ENCODE peak calls at places on chromosomes 11 and 22, in ten cellular contexts. U is lower lobe of right lung, Y is prostate gland, M is astrocyte, V is PC-3, T is pancreas, W is K562, K is heart left ventricle, G is psoas muscle, B is heart right ventricle. L is an unnamed sample. For H3K4me1, the result is how much of the 10 kb centered on the place peaks cover.

GRCh38 chr11:13336246-13336873 is 58.8 kb downstream of the BMAL1 start:
- DNase-seq in K (no peak), B (no peak), M (peak), V (no peak), Y (no peak), T (no peak), U (no peak), G (no peak), W (no peak), L (no peak)

GRCh38 chr11:9533736-9534473 is 39.6 kb upstream of the WEE1 start:
- DNase-seq in V (no peak), B (no peak), Y (no peak), W (no peak), U (no peak), T (no peak), K (no peak), G (no peak), M (peak), L (no peak)

GRCh38 chr11:43269229-43269928 is 42.4 kb upstream of the API5 start:
- DNase-seq in G (no peak), U (no peak), V (no peak), Y (no peak), M (no peak), T (no peak), K (no peak), B (peak), W (no peak), L (no peak)

GRCh38 chr11:100847696-100848216 is 160.7 kb downstream of the ARHGAP42 start:
- DNase-seq in Y (no peak), T (no peak), B (no peak), U (no peak), W (no peak), M (no peak), K (no peak), G (no peak), V (no peak), L (no peak)

GRCh38 chr11:60699282-60699681 is at the start of gene MS4A8:
- DNase-seq in M (no peak), T (no peak), K (no peak), V (no peak), Y (no peak), W (no peak), G (no peak), B (no peak), U (no peak), L (no peak)

GRCh38 chr22:44822479-44822878 is 70.1 kb downstream of the ARHGAP8 start:
- DNase-seq in K (no peak), Y (no peak), U (no peak), W (no peak), G (no peak), B (no peak), T (peak), M (no peak), V (no peak), L (no peak)

GRCh38 chr22:42074153-42074750 is at the start of gene PHETA2:
- DNase-seq in G (peak), B (no peak), Y (no peak), K (peak), V (no peak), T (peak), U (peak), M (no peak), W (no peak), L (peak)

GRCh38 chr11:783581-784015 is 6.3 kb downstream of the CEND1 start:
- DNase-seq in U (peak), W (no peak), B (peak), T (peak), M (peak), K (peak), Y (peak), G (peak), V (peak), L (no peak)

GRCh38 chr11:102846292-102846691 is 2.9 kb upstream of the MMP3 start:
- DNase-seq in M (peak), Y (no peak), W (no peak), K (no peak), G (no peak), V (peak), T (no peak), B (no peak), U (no peak), L (peak)

GRCh38 chr22:17808688-17809403 is 34.6 kb upstream of the BID start:
- DNase-seq in Y (no peak), T (peak), M (no peak), G (no peak), K (no peak), U (no peak), V (no peak), W (no peak), B (no peak), L (no peak)

GRCh38 chr11:128422576-128423370 is 164.6 kb downstream of the ETS1 start:
- DNase-seq in Y (no peak), G (peak), W (no peak), M (no peak), K (peak), B (peak), V (no peak), T (peak), U (peak), L (no peak)

GRCh38 chr11:33690290-33691050 is 10.2 kb downstream of the C11orf91 start:
- DNase-seq in Y (no peak), B (peak), K (peak), G (peak), U (no peak), V (peak), T (no peak), W (no peak), M (peak), L (peak)

GRCh38 chr11:1197431-1197885 is 25.4 kb upstream of the MUC5B start:
- DNase-seq in T (no peak), M (no peak), U (peak), Y (no peak), W (no peak), B (peak), G (peak), V (no peak), K (no peak), L (no peak)

GRCh38 chr22:32572741-32573140 is 98.1 kb downstream of the FBXO7 start:
- DNase-seq in V (no peak), W (peak), B (no peak), Y (no peak), M (no peak), G (no peak), U (no peak), T (no peak), K (no peak), L (no peak)

GRCh38 chr11:69398529-69399492 is 82.7 kb upstream of the LINC01488 start:
- DNase-seq in B (no peak), M (peak), K (no peak), U (no peak), W (no peak), V (no peak), G (no peak), Y (no peak), T (peak), L (peak)

GRCh38 chr22:37442537-37442936 is 15.3 kb upstream of the ELFN2 start:
- DNase-seq in Y (no peak), G (no peak), B (no peak), W (no peak), U (no peak), M (peak), V (peak), T (no peak), K (no peak), L (no peak)

GRCh38 chr11:27754035-27755017 is 54.1 kb upstream of the BDNF start:
- DNase-seq in V (peak), U (no peak), Y (no peak), B (no peak), G (no peak), M (peak), K (no peak), T (no peak), W (no peak), L (no peak)

GRCh38 chr22:42683599-42684283 is 34.5 kb upstream of the CYB5R3 start:
- DNase-seq in Y (no peak), G (peak), V (no peak), T (no peak), W (no peak), K (peak), M (no peak), B (peak), U (no peak), L (no peak)

GRCh38 chr11:65540290-65541092 is 15.6 kb downstream of the SCYL1 start:
- DNase-seq in B (peak), Y (peak), V (peak), W (peak), K (peak), T (peak), G (peak), U (peak), M (peak), L (peak)

GRCh38 chr11:104319396-104319795 is 155.4 kb upstream of the PDGFD start:
- DNase-seq in W (no peak), Y (no peak), U (no peak), M (no peak), B (no peak), G (no peak), T (no peak), K (no peak), V (no peak), L (no peak)

GRCh38 chr11:2463766-2464277 is 19.0 kb downstream of the KCNQ1 start:
- DNase-seq in V (no peak), W (no peak), T (no peak), B (peak), M (no peak), G (no peak), U (no peak), Y (no peak), K (peak), L (no peak)

GRCh38 chr11:118291453-118291852 is 13.1 kb upstream of the CD3E start:
- DNase-seq in B (no peak), T (no peak), W (no peak), K (no peak), V (peak), M (no peak), U (no peak), G (no peak), Y (no peak), L (peak)

GRCh38 chr11:123682976-123683375 is 28.6 kb upstream of the SCN3B start:
- DNase-seq in V (no peak), U (no peak), M (no peak), T (no peak), W (no peak), B (no peak), G (no peak), K (no peak), Y (no peak), L (no peak)

GRCh38 chr11:12746593-12747097 is 72.4 kb downstream of the TEAD1 start:
- DNase-seq in M (peak), U (peak), V (peak), B (peak), Y (no peak), G (peak), K (peak), T (peak), W (peak), L (peak)

GRCh38 chr11:20055312-20055711 is 105.0 kb downstream of the DBX1 start:
- DNase-seq in G (no peak), K (no peak), U (no peak), B (no peak), V (no peak), Y (no peak), W (no peak), M (no peak), T (no peak), L (peak)

GRCh38 chr11:125188021-125188420 is 23.5 kb downstream of the PKNOX2 start:
- DNase-seq in Y (no peak), K (no peak), B (no peak), M (peak), W (no peak), V (no peak), U (no peak), G (no peak), T (no peak), L (peak)

DNA sequence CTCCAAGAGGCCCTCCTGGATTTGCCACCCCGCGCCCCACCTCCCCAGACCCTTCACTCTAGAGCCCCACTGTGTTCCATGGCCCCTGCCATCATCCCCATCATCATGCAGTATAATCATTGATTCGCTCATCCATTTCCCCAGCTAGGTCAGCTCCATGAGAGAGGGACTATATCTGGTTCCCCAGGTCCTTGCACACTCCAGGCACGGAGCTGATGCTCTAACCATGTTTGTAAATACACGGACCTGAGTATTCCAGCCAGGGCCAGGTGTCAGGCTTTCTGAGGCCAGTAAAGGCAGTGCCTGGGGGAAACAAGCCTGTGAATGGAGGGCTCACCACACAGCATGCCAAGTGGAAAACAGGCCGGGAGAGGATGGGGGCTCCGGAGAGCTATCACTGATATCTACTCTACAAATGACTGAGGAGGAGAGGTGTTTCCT is 27.1 kb upstream of the OAF start:
- DNase-seq in V (no peak), T (no peak), W (no peak), M (no peak), U (no peak), Y (no peak), K (no peak), G (no peak), B (no peak), L (no peak)
- H3K4me1 ChIP-seq in V (under half), T (half or more), W (under half), M (under half), U (under half), Y (under half), K (half or more), G (under half), B (under half), L (under half)

DNA sequence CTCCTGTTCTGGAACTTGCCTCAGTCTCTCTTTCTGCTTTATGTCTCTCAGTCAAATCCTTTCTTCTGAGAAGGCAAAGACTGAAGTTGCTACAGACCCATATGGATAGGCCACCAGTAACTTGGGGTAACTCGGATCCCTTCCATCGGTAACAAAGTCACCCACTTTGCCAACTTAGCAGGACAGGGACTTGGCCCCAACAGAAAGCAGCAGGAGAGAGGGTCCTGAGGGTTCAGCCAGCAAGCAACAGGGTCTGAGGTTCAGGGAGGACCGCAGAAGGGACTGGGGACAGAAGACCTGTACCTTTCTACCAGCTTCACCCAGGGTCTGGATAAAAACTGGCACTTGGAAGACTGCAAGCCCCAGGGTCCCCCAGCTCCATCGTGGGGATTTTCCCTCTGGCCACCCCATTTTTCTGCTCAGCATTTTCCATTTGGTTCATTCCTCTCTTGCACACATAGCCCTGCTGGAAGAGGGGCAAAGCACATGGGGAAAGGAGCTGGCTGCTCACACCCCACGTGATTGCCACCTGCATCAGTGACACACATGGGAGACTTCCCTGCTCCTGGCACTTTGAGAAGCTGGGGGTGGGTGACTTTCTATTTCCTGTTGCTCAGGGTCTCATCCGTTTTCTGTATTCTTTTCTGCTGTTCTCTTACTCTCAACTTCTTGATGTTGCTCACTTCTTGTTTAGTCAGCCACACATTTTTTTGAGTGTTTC is 34.6 kb upstream of the GNAZ start:
- DNase-seq in G (no peak), T (no peak), K (no peak), U (no peak), M (no peak), W (peak), V (no peak), B (no peak), Y (no peak), L (no peak)
- H3K27ac ChIP-seq in G (no peak), T (no peak), K (no peak), U (no peak), M (no peak), W (no peak), V (no peak), B (no peak), Y (no peak), L (no peak)

GRCh38 chr11:3959015-3959917 is 103.8 kb downstream of the STIM1 start:
- DNase-seq in V (peak), W (peak), B (no peak), T (no peak), Y (no peak), U (no peak), K (no peak), M (peak), G (no peak), L (peak)
- TF ChIP-seq CTCF in V (peak), W (peak), B (no peak), T (no peak), Y (no peak), U (no peak), K (no peak), M (peak), G (peak), L (peak)

GRCh38 chr11:17597770-17598169 is 50.7 kb downstream of the OTOG start:
- DNase-seq in G (no peak), T (no peak), W (no peak), B (no peak), M (no peak), Y (no peak), V (no peak), U (no peak), K (no peak), L (no peak)

GRCh38 chr11:17596711-17597110 is 49.7 kb downstream of the OTOG start:
- DNase-seq in M (no peak), K (no peak), V (no peak), Y (no peak), G (no peak), B (no peak), T (no peak), W (no peak), U (no peak), L (no peak)

GRCh38 chr11:17594686-17595192 is 47.7 kb downstream of the OTOG start:
- DNase-seq in V (no peak), T (no peak), U (no peak), G (no peak), B (no peak), Y (no peak), W (no peak), K (no peak), M (no peak), L (no peak)

GRCh38 chr11:17595526-17596309 is 48.7 kb downstream of the OTOG start:
- DNase-seq in G (no peak), B (no peak), V (no peak), K (peak), M (no peak), W (no peak), U (no peak), T (no peak), Y (no peak), L (no peak)

DNA sequence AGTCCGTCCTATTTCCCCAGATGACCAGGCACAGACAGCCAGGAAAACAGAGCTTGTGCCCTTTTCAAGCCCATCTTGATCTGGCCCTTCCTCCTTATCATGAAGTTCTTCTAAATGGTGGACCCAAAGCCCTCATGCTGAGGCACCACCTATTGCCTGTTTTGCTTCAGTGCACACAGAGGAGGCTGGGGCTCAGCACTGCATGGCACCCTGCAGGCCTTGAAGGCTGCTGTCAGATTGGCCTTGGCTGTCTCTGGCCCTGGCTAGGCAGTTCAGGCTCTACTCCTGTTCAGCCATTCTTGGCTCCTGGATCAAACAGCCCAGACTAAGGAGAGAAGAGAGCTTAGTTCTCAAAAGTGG is 49.2 kb downstream of the OTOG start:
- DNase-seq in M (no peak), K (peak), U (no peak), Y (no peak), T (no peak), V (no peak), B (no peak), G (no peak), W (no peak), L (no peak)
- H3K4me1 ChIP-seq in M (under half), K (under half), U (under half), Y (under half), T (under half), V (under half), B (under half), G (under half), W (under half), L (under half)

L was measured in foreskin keratinocyte.